ENCODE peak calls at places on chromosomes 6 and 20, in seven cellular contexts. One of them, this sample, is unnamed.

GRCh38 chr6:144718431-144718830 is 433.3 kb downstream of the UTRN start:
- DNase-seq in BE2C: no peak
- DNase-seq in psoas muscle: no peak
- DNase-seq in fibroblast of pulmonary artery: no peak
- DNase-seq in choroid plexus epithelial cell: peak; percentile 18
- DNase-seq in CD4-positive, alpha-beta memory T cell: no peak
- DNase-seq in cardiac muscle cell: no peak
- DNase-seq in this sample: no peak

GRCh38 chr20:61168605-61169004 is 83.5 kb upstream of the CDH4 start:
- DNase-seq in CD4-positive, alpha-beta memory T cell: no peak
- DNase-seq in psoas muscle: no peak
- DNase-seq in choroid plexus epithelial cell: no peak
- DNase-seq in fibroblast of pulmonary artery: no peak
- DNase-seq in BE2C: no peak
- DNase-seq in cardiac muscle cell: no peak
- DNase-seq in this sample: no peak

GRCh38 chr20:29079769-29080690 is 2177.4 kb upstream of the DEFB115 start:
- DNase-seq in choroid plexus epithelial cell: peak; percentile 70
- DNase-seq in BE2C: peak; percentile 85
- DNase-seq in psoas muscle: no peak
- DNase-seq in CD4-positive, alpha-beta memory T cell: no peak
- DNase-seq in cardiac muscle cell: peak; percentile 92
- DNase-seq in fibroblast of pulmonary artery: peak; percentile 54
- DNase-seq in this sample: no peak

GRCh38 chr6:49541210-49541724 is 9.2 kb upstream of the C6orf141 start:
- DNase-seq in cardiac muscle cell: peak; percentile 90
- DNase-seq in psoas muscle: no peak
- DNase-seq in BE2C: no peak
- DNase-seq in fibroblast of pulmonary artery: peak; percentile 95
- DNase-seq in choroid plexus epithelial cell: peak; percentile 88
- DNase-seq in CD4-positive, alpha-beta memory T cell: no peak
- DNase-seq in this sample: no peak

GRCh38 chr6:43335469-43335868 is 26.8 kb upstream of the CRIP3 start:
- DNase-seq in psoas muscle: no peak
- DNase-seq in BE2C: no peak
- DNase-seq in choroid plexus epithelial cell: no peak
- DNase-seq in cardiac muscle cell: no peak
- DNase-seq in CD4-positive, alpha-beta memory T cell: no peak
- DNase-seq in fibroblast of pulmonary artery: no peak
- DNase-seq in this sample: no peak

GRCh38 chr6:135234492-135234780 is 53.3 kb downstream of the MYB start:
- DNase-seq in fibroblast of pulmonary artery: no peak
- DNase-seq in cardiac muscle cell: no peak
- DNase-seq in BE2C: no peak
- DNase-seq in CD4-positive, alpha-beta memory T cell: no peak
- DNase-seq in psoas muscle: no peak
- DNase-seq in choroid plexus epithelial cell: no peak
- DNase-seq in this sample: no peak

GRCh38 chr20:10093087-10093591 is 58.4 kb downstream of the ANKEF1 start:
- DNase-seq in cardiac muscle cell: peak; percentile 38
- DNase-seq in CD4-positive, alpha-beta memory T cell: no peak
- DNase-seq in fibroblast of pulmonary artery: peak; percentile 40
- DNase-seq in BE2C: peak; percentile 27
- DNase-seq in choroid plexus epithelial cell: peak; percentile 62
- DNase-seq in psoas muscle: no peak
- DNase-seq in this sample: no peak

GRCh38 chr6:109460161-109460830 is 4.7 kb upstream of the MICAL1 start:
- DNase-seq in fibroblast of pulmonary artery: no peak
- DNase-seq in choroid plexus epithelial cell: no peak
- DNase-seq in psoas muscle: no peak
- DNase-seq in cardiac muscle cell: no peak
- DNase-seq in BE2C: no peak
- DNase-seq in CD4-positive, alpha-beta memory T cell: no peak
- DNase-seq in this sample: no peak

GRCh38 chr6:154382707-154383106 is 26.1 kb upstream of the IPCEF1 start:
- DNase-seq in fibroblast of pulmonary artery: no peak
- DNase-seq in BE2C: no peak
- DNase-seq in cardiac muscle cell: no peak
- DNase-seq in choroid plexus epithelial cell: no peak
- DNase-seq in CD4-positive, alpha-beta memory T cell: no peak
- DNase-seq in psoas muscle: no peak
- DNase-seq in this sample: no peak

GRCh38 chr6:154460306-154461071 is 50.0 kb downstream of the CNKSR3 start:
- DNase-seq in psoas muscle: no peak
- DNase-seq in choroid plexus epithelial cell: peak; percentile 88
- DNase-seq in CD4-positive, alpha-beta memory T cell: no peak
- DNase-seq in cardiac muscle cell: peak; percentile 77
- DNase-seq in fibroblast of pulmonary artery: peak; percentile 62
- DNase-seq in BE2C: no peak
- DNase-seq in this sample: no peak

GRCh38 chr6:144415014-144415413 is 129.9 kb downstream of the UTRN start:
- DNase-seq in BE2C: no peak
- DNase-seq in psoas muscle: no peak
- DNase-seq in CD4-positive, alpha-beta memory T cell: no peak
- DNase-seq in cardiac muscle cell: peak; percentile 71
- DNase-seq in choroid plexus epithelial cell: peak; percentile 87
- DNase-seq in fibroblast of pulmonary artery: peak; percentile 76
- DNase-seq in this sample: no peak

GRCh38 chr6:132933085-132933484 is 118.7 kb downstream of the RPS12 start:
- DNase-seq in fibroblast of pulmonary artery: no peak
- DNase-seq in psoas muscle: no peak
- DNase-seq in BE2C: no peak
- DNase-seq in choroid plexus epithelial cell: peak; percentile 18
- DNase-seq in cardiac muscle cell: peak; percentile 39
- DNase-seq in CD4-positive, alpha-beta memory T cell: no peak
- DNase-seq in this sample: no peak

GRCh38 chr6:158503222-158503621 is 56.7 kb upstream of the TMEM181 start:
- DNase-seq in BE2C: no peak
- DNase-seq in psoas muscle: no peak
- DNase-seq in choroid plexus epithelial cell: no peak
- DNase-seq in cardiac muscle cell: no peak
- DNase-seq in CD4-positive, alpha-beta memory T cell: no peak
- DNase-seq in fibroblast of pulmonary artery: no peak
- DNase-seq in this sample: no peak

GRCh38 chr6:162728177-162728571 is 400 bp downstream of the PACRG start:
- DNase-seq in choroid plexus epithelial cell: no peak
- DNase-seq in cardiac muscle cell: no peak
- DNase-seq in psoas muscle: no peak
- DNase-seq in CD4-positive, alpha-beta memory T cell: no peak
- DNase-seq in fibroblast of pulmonary artery: no peak
- DNase-seq in BE2C: no peak
- DNase-seq in this sample: no peak

GRCh38 chr20:15528386-15529111 is 1044.7 kb downstream of the KIF16B start:
- DNase-seq in choroid plexus epithelial cell: peak; percentile 25
- DNase-seq in BE2C: peak; percentile 49
- DNase-seq in cardiac muscle cell: no peak
- DNase-seq in fibroblast of pulmonary artery: no peak
- DNase-seq in CD4-positive, alpha-beta memory T cell: no peak
- DNase-seq in psoas muscle: no peak
- DNase-seq in this sample: no peak

GRCh38 chr6:166176106-166176505 is 8.5 kb upstream of the TBXT start:
- DNase-seq in psoas muscle: no peak
- DNase-seq in BE2C: no peak
- DNase-seq in choroid plexus epithelial cell: no peak
- DNase-seq in CD4-positive, alpha-beta memory T cell: no peak
- DNase-seq in cardiac muscle cell: no peak
- DNase-seq in fibroblast of pulmonary artery: no peak
- DNase-seq in this sample: no peak

GRCh38 chr20:42779216-42779615 is 410.5 kb downstream of the PTPRT start:
- DNase-seq in CD4-positive, alpha-beta memory T cell: no peak
- DNase-seq in psoas muscle: no peak
- DNase-seq in choroid plexus epithelial cell: no peak
- DNase-seq in cardiac muscle cell: no peak
- DNase-seq in BE2C: no peak
- DNase-seq in fibroblast of pulmonary artery: no peak
- DNase-seq in this sample: no peak

GRCh38 chr20:7728373-7728772 is 211.9 kb downstream of the HAO1 start:
- DNase-seq in CD4-positive, alpha-beta memory T cell: no peak
- DNase-seq in fibroblast of pulmonary artery: no peak
- DNase-seq in BE2C: no peak
- DNase-seq in psoas muscle: no peak
- DNase-seq in choroid plexus epithelial cell: no peak
- DNase-seq in cardiac muscle cell: peak; percentile 29
- DNase-seq in this sample: no peak

GRCh38 chr20:62339647-62340062 is 27.5 kb downstream of the LAMA5 start:
- DNase-seq in psoas muscle: peak; percentile 10
- DNase-seq in BE2C: no peak
- DNase-seq in cardiac muscle cell: no peak
- DNase-seq in fibroblast of pulmonary artery: no peak
- DNase-seq in CD4-positive, alpha-beta memory T cell: no peak
- DNase-seq in choroid plexus epithelial cell: no peak
- DNase-seq in this sample: no peak

GRCh38 chr20:59020938-59021551 is 1.8 kb downstream of the TUBB1 start:
- DNase-seq in BE2C: no peak
- DNase-seq in choroid plexus epithelial cell: peak; percentile 57
- DNase-seq in cardiac muscle cell: peak; percentile 52
- DNase-seq in psoas muscle: no peak
- DNase-seq in fibroblast of pulmonary artery: peak; percentile 59
- DNase-seq in CD4-positive, alpha-beta memory T cell: no peak
- DNase-seq in this sample: no peak

GRCh38 chr6:12354499-12354898 is 64.3 kb downstream of the EDN1 start:
- DNase-seq in psoas muscle: no peak
- DNase-seq in choroid plexus epithelial cell: peak; percentile 97
- DNase-seq in CD4-positive, alpha-beta memory T cell: no peak
- DNase-seq in fibroblast of pulmonary artery: peak; percentile 90
- DNase-seq in cardiac muscle cell: peak; percentile 86
- DNase-seq in BE2C: no peak
- DNase-seq in this sample: no peak

GRCh38 chr6:10513544-10513943 is 7.6 kb upstream of the GCNT2 start:
- DNase-seq in psoas muscle: no peak
- DNase-seq in CD4-positive, alpha-beta memory T cell: no peak
- DNase-seq in choroid plexus epithelial cell: no peak
- DNase-seq in cardiac muscle cell: no peak
- DNase-seq in BE2C: no peak
- DNase-seq in fibroblast of pulmonary artery: no peak
- DNase-seq in this sample: no peak
- H3K4me3 ChIP-seq in psoas muscle: no peak overlapping the region
- H3K4me3 ChIP-seq in CD4-positive, alpha-beta memory T cell: no peak overlapping the region
- H3K4me3 ChIP-seq in choroid plexus epithelial cell: no peak overlapping the region
- H3K4me3 ChIP-seq in cardiac muscle cell: no peak overlapping the region
- H3K4me3 ChIP-seq in BE2C: no peak overlapping the region
- H3K4me3 ChIP-seq in fibroblast of pulmonary artery: no peak overlapping the region
- H3K4me3 ChIP-seq in this sample: no peak overlapping the region

GRCh38 chr20:31715766-31716165 is 6.9 kb downstream of the BCL2L1 start:
- DNase-seq in BE2C: no peak
- DNase-seq in choroid plexus epithelial cell: no peak
- DNase-seq in fibroblast of pulmonary artery: no peak
- DNase-seq in psoas muscle: no peak
- DNase-seq in CD4-positive, alpha-beta memory T cell: no peak
- DNase-seq in cardiac muscle cell: no peak
- DNase-seq in this sample: no peak

GRCh38 chr20:31717478-31717946 is 5.2 kb downstream of the BCL2L1 start:
- DNase-seq in psoas muscle: no peak
- DNase-seq in fibroblast of pulmonary artery: no peak
- DNase-seq in cardiac muscle cell: no peak
- DNase-seq in choroid plexus epithelial cell: no peak
- DNase-seq in CD4-positive, alpha-beta memory T cell: peak; percentile 49
- DNase-seq in BE2C: no peak
- DNase-seq in this sample: no peak

GRCh38 chr20:31716818-31717477 is 5.7 kb downstream of the BCL2L1 start:
- DNase-seq in BE2C: no peak
- DNase-seq in fibroblast of pulmonary artery: no peak
- DNase-seq in choroid plexus epithelial cell: no peak
- DNase-seq in cardiac muscle cell: no peak
- DNase-seq in psoas muscle: no peak
- DNase-seq in CD4-positive, alpha-beta memory T cell: no peak
- DNase-seq in this sample: no peak

GRCh38 chr20:31718952-31719643 is 3.6 kb downstream of the BCL2L1 start:
- DNase-seq in psoas muscle: no peak
- DNase-seq in CD4-positive, alpha-beta memory T cell: no peak
- DNase-seq in cardiac muscle cell: no peak
- DNase-seq in choroid plexus epithelial cell: no peak
- DNase-seq in fibroblast of pulmonary artery: no peak
- DNase-seq in BE2C: no peak
- DNase-seq in this sample: no peak

DNA sequence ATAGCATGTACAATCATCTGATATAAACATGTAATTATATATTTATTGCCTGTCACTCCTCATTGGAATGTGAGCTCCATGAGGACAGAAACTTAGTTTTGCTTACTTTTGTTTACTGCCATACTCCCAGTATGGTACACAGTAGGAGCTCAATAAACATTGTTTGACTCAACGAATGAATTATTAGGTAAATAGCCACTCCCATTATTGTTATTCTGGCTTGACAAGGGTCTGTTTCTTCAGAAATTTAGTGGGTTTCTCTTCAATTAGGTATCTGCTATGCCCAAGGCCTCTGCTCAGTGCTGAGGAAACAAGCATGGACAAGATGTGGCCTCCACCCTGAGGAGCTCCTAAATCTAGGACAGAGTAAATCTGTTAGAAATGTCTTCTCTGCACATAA is 6.3 kb downstream of the BCL2L1 start:
- DNase-seq in CD4-positive, alpha-beta memory T cell: no peak
- DNase-seq in BE2C: no peak
- DNase-seq in choroid plexus epithelial cell: no peak
- DNase-seq in psoas muscle: no peak
- DNase-seq in fibroblast of pulmonary artery: no peak
- DNase-seq in cardiac muscle cell: no peak
- DNase-seq in this sample: no peak
- H3K4me3 ChIP-seq in CD4-positive, alpha-beta memory T cell: no peak overlapping the region
- H3K4me3 ChIP-seq in BE2C: no peak overlapping the region
- H3K4me3 ChIP-seq in choroid plexus epithelial cell: no peak overlapping the region
- H3K4me3 ChIP-seq in psoas muscle: peak overlapping the region; percentile 85
- H3K4me3 ChIP-seq in fibroblast of pulmonary artery: no peak overlapping the region
- H3K4me3 ChIP-seq in cardiac muscle cell: no peak overlapping the region
- H3K4me3 ChIP-seq in this sample: no peak overlapping the region

GRCh38 chr6:89145461-89145961 is 344 bp upstream of the PM20D2 start:
- DNase-seq in choroid plexus epithelial cell: peak; percentile 42
- DNase-seq in CD4-positive, alpha-beta memory T cell: no peak
- DNase-seq in cardiac muscle cell: peak; percentile 46
- DNase-seq in fibroblast of pulmonary artery: peak; percentile 22
- DNase-seq in psoas muscle: no peak
- DNase-seq in BE2C: no peak
- DNase-seq in this sample: peak; percentile 54
- H3K4me3 ChIP-seq in choroid plexus epithelial cell: peak overlapping the region; percentile 66
- H3K4me3 ChIP-seq in CD4-positive, alpha-beta memory T cell: peak overlapping the region; percentile 33
- H3K4me3 ChIP-seq in cardiac muscle cell: peak overlapping the region; percentile 40
- H3K4me3 ChIP-seq in fibroblast of pulmonary artery: peak overlapping the region; percentile 58
- H3K4me3 ChIP-seq in psoas muscle: peak overlapping the region; percentile 95
- H3K4me3 ChIP-seq in BE2C: peak overlapping the region; percentile 77
- H3K4me3 ChIP-seq in this sample: peak overlapping the region; percentile 59

GRCh38 chr6:2939315-2940009 is 31.9 kb downstream of the SERPINB6 start:
- DNase-seq in CD4-positive, alpha-beta memory T cell: no peak
- DNase-seq in cardiac muscle cell: no peak
- DNase-seq in choroid plexus epithelial cell: no peak
- DNase-seq in fibroblast of pulmonary artery: no peak
- DNase-seq in BE2C: no peak
- DNase-seq in psoas muscle: no peak
- DNase-seq in this sample: no peak

GRCh38 chr6:2938004-2938631 is 33.2 kb downstream of the SERPINB6 start:
- DNase-seq in psoas muscle: no peak
- DNase-seq in BE2C: no peak
- DNase-seq in choroid plexus epithelial cell: no peak
- DNase-seq in fibroblast of pulmonary artery: no peak
- DNase-seq in CD4-positive, alpha-beta memory T cell: no peak
- DNase-seq in cardiac muscle cell: no peak
- DNase-seq in this sample: no peak

GRCh38 chr6:2940851-2941250 is 30.5 kb downstream of the SERPINB6 start:
- DNase-seq in BE2C: no peak
- DNase-seq in psoas muscle: no peak
- DNase-seq in fibroblast of pulmonary artery: no peak
- DNase-seq in choroid plexus epithelial cell: no peak
- DNase-seq in CD4-positive, alpha-beta memory T cell: no peak
- DNase-seq in cardiac muscle cell: no peak
- DNase-seq in this sample: no peak

GRCh38 chr6:2938632-2939083 is 32.7 kb downstream of the SERPINB6 start:
- DNase-seq in cardiac muscle cell: no peak
- DNase-seq in fibroblast of pulmonary artery: peak; percentile 17
- DNase-seq in CD4-positive, alpha-beta memory T cell: no peak
- DNase-seq in BE2C: no peak
- DNase-seq in choroid plexus epithelial cell: no peak
- DNase-seq in psoas muscle: no peak
- DNase-seq in this sample: no peak

GRCh38 chr6:2940010-2940850 is 31.1 kb downstream of the SERPINB6 start:
- DNase-seq in BE2C: no peak
- DNase-seq in psoas muscle: no peak
- DNase-seq in cardiac muscle cell: no peak
- DNase-seq in CD4-positive, alpha-beta memory T cell: peak; percentile 80
- DNase-seq in choroid plexus epithelial cell: no peak
- DNase-seq in fibroblast of pulmonary artery: no peak
- DNase-seq in this sample: peak; percentile 76
- H3K4me3 ChIP-seq in BE2C: no peak overlapping the region
- H3K4me3 ChIP-seq in psoas muscle: no peak overlapping the region
- H3K4me3 ChIP-seq in cardiac muscle cell: no peak overlapping the region
- H3K4me3 ChIP-seq in CD4-positive, alpha-beta memory T cell: peak overlapping the region; percentile 59
- H3K4me3 ChIP-seq in choroid plexus epithelial cell: no peak overlapping the region
- H3K4me3 ChIP-seq in fibroblast of pulmonary artery: no peak overlapping the region
- H3K4me3 ChIP-seq in this sample: peak overlapping the region; percentile 22